ENCODE peak calls at places on chromosome 16, in ten cellular contexts. U is activated gamma-delta T cell treated with anti-CD3 and anti-CD28 coated beads, Interleukin-2, amount 50 U/mL, for 16 hours; J is tibial artery; Z is GM23338; R is activated CD8-positive, alpha-beta memory T cell treated with anti-CD3 and anti-CD28 coated beads for 1 hour; T is AG10803; P is KBM-7; X is NCI-H510A treated with DMSO at 0.1 percent for 48 hours; V is NCI-H2029; W is amniotic stem cell. Y is an unnamed sample.

GRCh38 chr16:2449118-2449517 is 10.8 kb upstream of the TEDC2 start:
- DNase-seq in U (no peak), J (no peak), Z (no peak), R (no peak), T (no peak), P (no peak), X (no peak), V (no peak), W (no peak), Y (no peak)

GRCh38 chr16:66899945-66900688 is 18.6 kb downstream of the CDH16 start:
- DNase-seq in U (no peak), J (peak), Z (peak), R (no peak), T (peak), P (no peak), X (peak), V (peak), W (no peak), Y (peak)

GRCh38 chr16:85380905-85381737 is 232.0 kb upstream of the GSE1 start:
- DNase-seq in U (no peak), J (no peak), Z (no peak), R (no peak), T (no peak), P (peak), X (no peak), V (no peak), W (no peak), Y (no peak)

GRCh38 chr16:20241321-20241720 is 86.0 kb downstream of the GP2 start:
- DNase-seq in U (no peak), J (no peak), Z (no peak), R (no peak), T (no peak), P (peak), X (no peak), V (no peak), W (no peak), Y (no peak)

GRCh38 chr16:67846320-67847063 is at the start of gene NUTF2:
- DNase-seq in U (peak), J (peak), Z (peak), R (peak), T (peak), P (peak), X (peak), V (peak), W (peak), Y (peak)

GRCh38 chr16:82859638-82860037 is 232.9 kb downstream of the CDH13 start:
- DNase-seq in U (no peak), J (no peak), Z (peak), R (no peak), T (no peak), P (no peak), X (no peak), V (no peak), W (no peak), Y (no peak)

GRCh38 chr16:106623-107324 is 28.7 kb downstream of the MPG start:
- DNase-seq in U (peak), J (peak), Z (peak), R (peak), T (peak), P (peak), X (peak), V (peak), W (peak), Y (no peak)

GRCh38 chr16:25270577-25270976 is 12.9 kb upstream of the ZKSCAN2 start:
- DNase-seq in U (no peak), J (no peak), Z (no peak), R (no peak), T (peak), P (no peak), X (peak), V (no peak), W (no peak), Y (no peak)

GRCh38 chr16:88061346-88062110 is 110.3 kb downstream of the BANP start:
- DNase-seq in U (no peak), J (no peak), Z (no peak), R (no peak), T (peak), P (no peak), X (no peak), V (no peak), W (no peak), Y (no peak)

GRCh38 chr16:68644715-68645493 is at the start of gene CDH3:
- DNase-seq in U (no peak), J (no peak), Z (peak), R (no peak), T (no peak), P (peak), X (peak), V (no peak), W (no peak), Y (no peak)

GRCh38 chr16:77434022-77434364 is 841 bp downstream of the ADAMTS18 start:
- DNase-seq in U (no peak), J (no peak), Z (no peak), R (no peak), T (no peak), P (no peak), X (no peak), V (no peak), W (no peak), Y (no peak)

GRCh38 chr16:86455116-86455515 is 55.2 kb upstream of the FOXF1 start:
- DNase-seq in U (no peak), J (no peak), Z (no peak), R (no peak), T (peak), P (no peak), X (no peak), V (no peak), W (peak), Y (no peak)

GRCh38 chr16:49021136-49021535 is 260.5 kb downstream of the CBLN1 start:
- DNase-seq in U (no peak), J (no peak), Z (peak), R (no peak), T (peak), P (no peak), X (peak), V (no peak), W (no peak), Y (no peak)

GRCh38 chr16:87240211-87241134 is 76.7 kb downstream of the C16orf95 start:
- DNase-seq in U (no peak), J (no peak), Z (no peak), R (no peak), T (peak), P (no peak), X (no peak), V (no peak), W (no peak), Y (no peak)

GRCh38 chr16:87789437-87790277 is 23.9 kb upstream of the KLHDC4 start:
- DNase-seq in U (no peak), J (no peak), Z (no peak), R (no peak), T (peak), P (no peak), X (no peak), V (no peak), W (no peak), Y (no peak)

GRCh38 chr16:57846078-57846697 is 43.9 kb upstream of the KIFC3 start:
- DNase-seq in U (no peak), J (no peak), Z (peak), R (no peak), T (no peak), P (peak), X (peak), V (peak), W (no peak), Y (no peak)

GRCh38 chr16:4415538-4416199 is 727 bp downstream of the CORO7 start:
- DNase-seq in U (peak), J (peak), Z (peak), R (no peak), T (no peak), P (peak), X (no peak), V (no peak), W (no peak), Y (no peak)

GRCh38 chr16:69085032-69085695 is 20.3 kb upstream of the HAS3 start:
- DNase-seq in U (no peak), J (no peak), Z (no peak), R (no peak), T (no peak), P (no peak), X (no peak), V (no peak), W (no peak), Y (no peak)

GRCh38 chr16:27432600-27432957 is 30.6 kb downstream of the IL21R start:
- DNase-seq in U (no peak), J (no peak), Z (no peak), R (no peak), T (peak), P (no peak), X (no peak), V (no peak), W (no peak), Y (no peak)

GRCh38 chr16:53629151-53629550 is 74.5 kb downstream of the RPGRIP1L start:
- DNase-seq in U (no peak), J (no peak), Z (no peak), R (no peak), T (no peak), P (no peak), X (no peak), V (no peak), W (no peak), Y (no peak)

GRCh38 chr16:14409563-14409962 is 220.5 kb downstream of the PARN start:
- DNase-seq in U (no peak), J (peak), Z (no peak), R (no peak), T (peak), P (no peak), X (no peak), V (no peak), W (peak), Y (peak)

GRCh38 chr16:84647830-84648594 is at the start of gene KLHL36:
- DNase-seq in U (peak), J (peak), Z (peak), R (no peak), T (peak), P (no peak), X (peak), V (no peak), W (no peak), Y (no peak)

GRCh38 chr16:77143364-77143763 is 47.6 kb upstream of the MON1B start:
- DNase-seq in U (no peak), J (no peak), Z (no peak), R (no peak), T (no peak), P (no peak), X (no peak), V (no peak), W (no peak), Y (no peak)

GRCh38 chr16:81694494-81695285 is 84.4 kb upstream of the PLCG2 start:
- DNase-seq in U (no peak), J (no peak), Z (no peak), R (no peak), T (no peak), P (no peak), X (no peak), V (no peak), W (no peak), Y (no peak)

GRCh38 chr16:82476786-82477185 is 150.0 kb upstream of the CDH13 start:
- DNase-seq in U (no peak), J (no peak), Z (no peak), R (no peak), T (no peak), P (no peak), X (no peak), V (no peak), W (no peak), Y (no peak)

GRCh38 chr16:22253272-22253671 is 43.9 kb upstream of the POLR3E start:
- DNase-seq in U (no peak), J (no peak), Z (no peak), R (no peak), T (no peak), P (no peak), X (no peak), V (no peak), W (no peak), Y (no peak)

GRCh38 chr16:57009641-57010170 is 20.3 kb downstream of the NLRC5 start:
- DNase-seq in U (no peak), J (no peak), Z (no peak), R (no peak), T (no peak), P (no peak), X (no peak), V (no peak), W (no peak), Y (no peak)

GRCh38 chr16:27526169-27526568 is 23.5 kb downstream of the GTF3C1 start:
- DNase-seq in U (no peak), J (no peak), Z (no peak), R (no peak), T (no peak), P (no peak), X (peak), V (peak), W (no peak), Y (no peak)

GRCh38 chr16:14013571-14014283 is 57.4 kb upstream of the MRTFB start:
- DNase-seq in U (no peak), J (peak), Z (peak), R (no peak), T (peak), P (no peak), X (peak), V (peak), W (peak), Y (peak)

GRCh38 chr16:15041260-15042011 is 14.4 kb downstream of the NTAN1 start:
- DNase-seq in U (no peak), J (peak), Z (peak), R (no peak), T (peak), P (no peak), X (no peak), V (no peak), W (no peak), Y (no peak)

Y was measured in HS-5.